ENCODE peak calls at places on chromosomes 16 and 17, in five cellular contexts. Q, V, O, E and M are unnamed samples.

GRCh38 chr16:11035096-11035495 is 90.7 kb downstream of the CLEC16A start:
- DNase-seq in Q (no peak), V (no peak), O (no peak), E (no peak), M (no peak)

GRCh38 chr17:40404003-40404402 is 13.7 kb downstream of the TOP2A start:
- DNase-seq in Q (no peak), V (no peak), O (no peak), E (no peak), M (no peak)

GRCh38 chr16:68478526-68479249 is 30.4 kb upstream of the SMPD3 start:
- DNase-seq in Q (no peak), V (no peak), O (no peak), E (no peak), M (no peak)

GRCh38 chr16:86578056-86578455 is 293 bp upstream of the FOXL1 start:
- DNase-seq in Q (no peak), V (no peak), O (no peak), E (no peak), M (peak; percentile 59)

GRCh38 chr17:29253037-29253436 is 6.4 kb downstream of the CRYBA1 start:
- DNase-seq in Q (no peak), V (no peak), O (no peak), E (no peak), M (no peak)

GRCh38 chr16:57299009-57299718 is 14.7 kb upstream of the PLLP start:
- DNase-seq in Q (peak; percentile 50), V (peak; percentile 91), O (no peak), E (no peak), M (no peak)

GRCh38 chr16:28280881-28281836 is 11.2 kb upstream of the SBK1 start:
- DNase-seq in Q (no peak), V (peak; percentile 46), O (no peak), E (no peak), M (peak; percentile 44)

GRCh38 chr17:75059369-75060345 is 12.6 kb downstream of the KCTD2 start:
- DNase-seq in Q (peak; percentile 40), V (peak; percentile 35), O (peak; percentile 75), E (no peak), M (peak; percentile 61)

GRCh38 chr17:48406936-48407567 is 23.0 kb downstream of the SKAP1 start:
- DNase-seq in Q (no peak), V (peak; percentile 84), O (peak; percentile 8), E (no peak), M (no peak)

GRCh38 chr17:68054296-68054900 is 18.9 kb downstream of the KPNA2 start:
- DNase-seq in Q (no peak), V (peak; percentile 81), O (peak; percentile 84), E (no peak), M (no peak)

GRCh38 chr16:69406780-69407331 is 17.6 kb upstream of the CYB5B start:
- DNase-seq in Q (no peak), V (peak; percentile 42), O (no peak), E (peak; percentile 99), M (no peak)

GRCh38 chr16:9499921-9500593 is 408.6 kb downstream of the HAPSTR1 start:
- DNase-seq in Q (no peak), V (peak; percentile 33), O (no peak), E (no peak), M (peak; percentile 44)

GRCh38 chr16:55528974-55529373 is 20.1 kb downstream of the LPCAT2 start:
- DNase-seq in Q (no peak), V (peak; percentile 4), O (peak; percentile 32), E (no peak), M (no peak)

GRCh38 chr17:29665480-29665807 is 42.7 kb upstream of the CORO6 start:
- DNase-seq in Q (no peak), V (no peak), O (no peak), E (no peak), M (no peak)

GRCh38 chr17:15510361-15510760 is 42.9 kb upstream of the CDRT4 start:
- DNase-seq in Q (no peak), V (peak; percentile 14), O (peak; percentile 58), E (peak; percentile 19), M (no peak)

GRCh38 chr17:9750488-9750887 is 40.9 kb downstream of the DHRS7C start:
- DNase-seq in Q (no peak), V (no peak), O (no peak), E (no peak), M (no peak)

GRCh38 chr17:16443390-16444257 is 28.3 kb downstream of the TRPV2 start:
- DNase-seq in Q (no peak), V (no peak), O (no peak), E (no peak), M (peak; percentile 64)

GRCh38 chr16:8585942-8586341 is 4.4 kb downstream of the TMEM114 start:
- DNase-seq in Q (no peak), V (peak; percentile 30), O (no peak), E (no peak), M (no peak)

GRCh38 chr17:68035131-68035522 is 408 bp upstream of the KPNA2 start:
- DNase-seq in Q (peak; percentile 97), V (peak; percentile 98), O (no peak), E (no peak), M (no peak)

GRCh38 chr17:81388612-81389367 is 6.5 kb upstream of the BAHCC1 start:
- DNase-seq in Q (no peak), V (no peak), O (no peak), E (no peak), M (peak; percentile 82)

GRCh38 chr17:28086519-28086918 is 44.0 kb downstream of the NLK start:
- DNase-seq in Q (no peak), V (peak; percentile 14), O (no peak), E (no peak), M (no peak)

GRCh38 chr17:80358131-80358530 is 56.8 kb upstream of the ENDOV start:
- DNase-seq in Q (peak; percentile 26), V (no peak), O (no peak), E (no peak), M (no peak)

GRCh38 chr17:35022536-35023063 is 40.9 kb downstream of the RFFL start:
- DNase-seq in Q (peak; percentile 92), V (peak; percentile 35), O (peak; percentile 84), E (no peak), M (no peak)

GRCh38 chr17:78741644-78742284 is 40.3 kb downstream of the CYTH1 start:
- DNase-seq in Q (no peak), V (no peak), O (no peak), E (no peak), M (no peak)

GRCh38 chr17:42192189-42193126 is 1.8 kb downstream of the GHDC start:
- DNase-seq in Q (no peak), V (no peak), O (no peak), E (no peak), M (peak; percentile 26)

GRCh38 chr17:76689859-76690258 is 20.9 kb downstream of the MXRA7 start:
- DNase-seq in Q (no peak), V (no peak), O (peak; percentile 78), E (no peak), M (no peak)

GRCh38 chr16:70770968-70771552 is 29.9 kb downstream of the VAC14 start:
- DNase-seq in Q (peak; percentile 85), V (peak; percentile 64), O (peak; percentile 62), E (peak; percentile 32), M (peak; percentile 88)

DNA sequence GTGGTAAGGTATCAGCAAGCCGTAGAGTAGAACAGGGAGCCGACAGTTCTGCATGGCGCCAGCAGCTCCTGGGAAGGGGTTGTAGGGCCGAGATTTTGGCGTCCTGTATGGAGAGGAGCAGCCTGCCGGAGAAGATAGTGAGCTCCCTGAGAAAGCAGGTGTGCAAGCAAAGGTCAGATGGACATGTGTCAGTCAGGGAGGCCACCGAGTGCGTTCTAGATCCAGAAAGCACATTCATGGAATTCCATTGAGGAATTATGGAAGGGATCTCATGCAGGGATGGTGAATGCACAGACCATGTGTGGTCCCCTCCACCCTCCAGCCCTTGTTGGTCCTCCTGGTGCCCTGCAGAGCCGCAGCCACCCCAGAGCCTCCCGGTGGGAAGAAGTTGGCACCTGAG is 33.7 kb downstream of the CMIP start:
- DNase-seq in Q (no peak), V (no peak), O (no peak), E (no peak), M (no peak)
- H3K36me3 ChIP-seq in Q (no peaks in the 10 kb centered on the region), V (no peaks in the 10 kb centered on the region), O (no peaks in the 10 kb centered on the region), E (peaks cover 3% of the 10 kb centered on the region), M (no peaks in the 10 kb centered on the region)

GRCh38 chr16:66238696-66239095 is 127.8 kb upstream of the CDH5 start:
- DNase-seq in Q (no peak), V (no peak), O (no peak), E (no peak), M (no peak)
- H3K27me3 ChIP-seq in Q (no peaks in the 10 kb centered on the region), V (no peaks in the 10 kb centered on the region), O (peaks cover 3% of the 10 kb centered on the region), E (peaks cover 44% of the 10 kb centered on the region), M (no peaks in the 10 kb centered on the region)

DNA sequence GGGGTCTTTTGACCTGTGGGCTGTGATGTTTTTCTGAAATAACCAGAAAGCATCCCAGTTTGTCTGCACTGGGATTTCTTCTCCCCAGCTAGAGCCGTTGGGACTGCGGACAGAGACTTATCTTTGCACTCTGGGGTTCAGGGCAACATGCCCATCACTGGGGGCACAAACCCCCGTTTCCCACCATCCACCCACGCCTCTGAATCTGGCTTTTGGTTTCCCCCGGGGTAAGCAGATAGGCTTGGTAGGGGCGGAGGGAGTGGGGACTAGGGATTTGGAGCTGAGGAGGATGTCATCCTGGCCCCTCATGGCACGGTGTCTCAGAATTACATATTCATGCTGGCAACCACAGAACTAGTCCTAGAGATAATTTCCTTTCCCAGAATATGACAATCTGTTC is 68.6 kb downstream of the CCDC182 start:
- DNase-seq in Q (peak; percentile 19), V (no peak), O (no peak), E (no peak), M (peak; percentile 22)
- H3K36me3 ChIP-seq in Q (no peaks in the 10 kb centered on the region), V (no peaks in the 10 kb centered on the region), O (no peaks in the 10 kb centered on the region), E (no peaks in the 10 kb centered on the region), M (no peaks in the 10 kb centered on the region)

DNA sequence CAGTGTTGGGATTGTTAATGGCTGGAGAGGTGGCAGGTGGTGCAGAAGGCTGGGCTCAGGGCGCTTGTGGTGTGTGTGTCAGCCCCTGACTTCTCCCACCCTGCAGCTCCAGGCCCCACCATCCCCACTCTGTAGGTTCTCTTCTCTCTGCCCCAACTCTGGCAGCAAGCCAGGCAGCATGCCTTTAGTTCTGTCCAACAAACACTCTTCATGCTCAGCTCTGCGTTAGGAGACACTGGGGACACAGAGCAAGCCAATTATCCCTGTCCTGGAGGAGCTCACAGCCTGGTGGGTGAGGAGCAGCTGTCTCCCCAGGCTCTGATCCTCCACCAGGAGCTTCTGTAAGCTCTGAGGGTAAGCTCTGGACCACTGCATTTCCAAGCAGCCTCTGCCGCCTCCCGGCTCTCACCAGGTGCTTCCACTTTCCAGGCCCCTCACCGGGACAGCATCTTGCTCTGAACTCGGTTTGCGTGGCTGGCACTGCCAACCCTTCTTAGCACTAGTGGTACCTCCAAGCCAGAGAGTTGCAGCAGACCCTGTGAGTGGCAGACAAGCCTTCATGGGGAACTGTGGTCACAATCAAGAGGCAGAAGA is 34.3 kb upstream of the WSCD1 start:
- DNase-seq in Q (no peak), V (no peak), O (no peak), E (no peak), M (no peak)
- H3K27me3 ChIP-seq in Q (no peaks in the 10 kb centered on the region), V (peaks cover 38% of the 10 kb centered on the region), O (no peaks in the 10 kb centered on the region), E (peaks cover 24% of the 10 kb centered on the region), M (no peaks in the 10 kb centered on the region)

GRCh38 chr16:84988328-84989080 is 22.8 kb downstream of the ZDHHC7 start:
- DNase-seq in Q (no peak), V (no peak), O (no peak), E (no peak), M (no peak)

GRCh38 chr16:84993926-84994325 is 17.4 kb downstream of the ZDHHC7 start:
- DNase-seq in Q (peak; percentile 64), V (no peak), O (no peak), E (no peak), M (peak; percentile 6)

GRCh38 chr16:84992700-84993075 is 18.6 kb downstream of the ZDHHC7 start:
- DNase-seq in Q (no peak), V (no peak), O (no peak), E (no peak), M (no peak)

GRCh38 chr16:84989791-84990620 is 21.3 kb downstream of the ZDHHC7 start:
- DNase-seq in Q (peak; percentile 55), V (no peak), O (no peak), E (no peak), M (no peak)

GRCh38 chr16:84990782-84991181 is 20.6 kb downstream of the ZDHHC7 start:
- DNase-seq in Q (peak; percentile 44), V (no peak), O (no peak), E (no peak), M (no peak)
- H3K36me3 ChIP-seq in Q (peaks cover 8% of the 10 kb centered on the region), V (peaks cover 35% of the 10 kb centered on the region), O (peaks cover 13% of the 10 kb centered on the region), E (peaks cover 62% of the 10 kb centered on the region), M (peaks cover 24% of the 10 kb centered on the region)